ENCODE peak calls at places on chromosomes 2 and 18, in seven cellular contexts. E is B cell; T is KBM-7; Y is dermis blood vessel endothelial cell; I is NCI-H82; A is stimulated activated CD4-positive, alpha-beta T cell treated with anti-CD3 and anti-CD28 coated beads, Interleukin-2, amount 100 ng/mL, for 48 hours; W is activated CD4-positive, CD25-positive, alpha-beta regulatory T cell treated with anti-CD3 and anti-CD28 coated beads, Interleukin-2, amount 50 U/mL, for 72 hours. B is an unnamed sample.

GRCh38 chr18:2589345-2590060 is 18.1 kb downstream of the NDC80 start:
- DNase-seq in A (no peak), Y (no peak), I (no peak), E (no peak), W (no peak), T (no peak), B (no peak)

GRCh38 chr2:8761529-8762164 is 75.8 kb downstream of the KIDINS220 start:
- DNase-seq in E (no peak), W (no peak), I (peak; percentile 46), T (peak; percentile 62), Y (peak; percentile 52), A (no peak), B (peak; percentile 36)

GRCh38 chr18:11871501-11871900 is 20.3 kb downstream of the CHMP1B start:
- DNase-seq in Y (no peak), A (no peak), T (no peak), W (no peak), E (no peak), I (no peak), B (no peak)

GRCh38 chr18:73859998-73860397 is 287.6 kb downstream of the FBXO15 start:
- DNase-seq in T (no peak), W (no peak), I (no peak), E (no peak), Y (no peak), A (no peak), B (no peak)

GRCh38 chr2:65429799-65430514 is 2.4 kb downstream of the SPRED2 start:
- DNase-seq in T (no peak), W (no peak), E (no peak), A (no peak), I (peak; percentile 59), Y (no peak), B (no peak)

GRCh38 chr18:59996370-59996966 is 96.7 kb downstream of the PMAIP1 start:
- DNase-seq in I (peak; percentile 75), Y (peak; percentile 73), T (peak; percentile 27), E (peak; percentile 20), W (no peak), A (peak; percentile 8), B (peak; percentile 48)

GRCh38 chr2:234826676-234827075 is 125.1 kb upstream of the SH3BP4 start:
- DNase-seq in I (no peak), T (no peak), E (no peak), W (no peak), Y (no peak), A (no peak), B (no peak)

GRCh38 chr18:13273800-13274199 is 55.2 kb downstream of the LDLRAD4 start:
- DNase-seq in E (no peak), A (no peak), T (no peak), I (no peak), W (peak; percentile 46), Y (no peak), B (no peak)

GRCh38 chr2:177602611-177603164 is 210.1 kb downstream of the AGPS start:
- DNase-seq in W (no peak), A (no peak), I (no peak), E (no peak), T (no peak), Y (no peak), B (no peak)